ENCODE peak calls at places on chromosomes 13 and 19, in eight cellular contexts. H is ovary; O is breast epithelium; P is stimulated activated CD8-positive, alpha-beta memory T cell treated with anti-CD3 and anti-CD28 coated beads, Interleukin-2, amount 100 ng/mL, for 1 hour; M is Daoy; V is upper lobe of left lung; X is MV-4-11; K is lower lobe of right lung. J is an unnamed sample.

GRCh38 chr19:17549088-17549740 is 6.2 kb upstream of the COLGALT1 start:
- DNase-seq in H (no peak), O (no peak), P (no peak), M (no peak), V (no peak), X (peak; percentile 73), K (no peak), J (no peak)

GRCh38 chr19:33453207-33453736 is 68.3 kb downstream of the PEPD start:
- DNase-seq in H (no peak), O (no peak), P (no peak), M (no peak), V (no peak), X (no peak), K (no peak), J (no peak)

GRCh38 chr19:6516018-6516658 is 14.0 kb upstream of the TUBB4A start:
- DNase-seq in H (peak; percentile 66), O (peak; percentile 78), P (peak; percentile 46), M (peak; percentile 96), V (peak; percentile 99), X (peak; percentile 99), K (peak; percentile 98), J (peak; percentile 92)

GRCh38 chr13:58476176-58476575 is 844.6 kb downstream of the PCDH17 start:
- DNase-seq in H (no peak), O (no peak), P (no peak), M (no peak), V (no peak), X (no peak), K (no peak), J (no peak)

GRCh38 chr13:109974354-109974753 is 188.0 kb upstream of the IRS2 start:
- DNase-seq in H (no peak), O (no peak), P (no peak), M (no peak), V (no peak), X (no peak), K (no peak), J (no peak)

GRCh38 chr13:73972503-73972902 is 161.7 kb downstream of the KLF12 start:
- DNase-seq in H (no peak), O (no peak), P (no peak), M (no peak), V (no peak), X (no peak), K (no peak), J (no peak)

GRCh38 chr13:62110079-62110478 is 694.4 kb upstream of the PCDH20 start:
- DNase-seq in H (no peak), O (no peak), P (no peak), M (no peak), V (no peak), X (no peak), K (no peak), J (no peak)

GRCh38 chr13:97440598-97440997 is 6.6 kb downstream of the RAP2A start:
- DNase-seq in H (no peak), O (no peak), P (no peak), M (no peak), V (no peak), X (no peak), K (no peak), J (no peak)

GRCh38 chr13:102311901-102312300 is 89.9 kb downstream of the FGF14 start:
- DNase-seq in H (no peak), O (no peak), P (no peak), M (no peak), V (no peak), X (no peak), K (no peak), J (no peak)

GRCh38 chr19:39160523-39160861 is 34.9 kb downstream of the PAK4 start:
- DNase-seq in H (peak; percentile 65), O (peak; percentile 94), P (no peak), M (peak; percentile 28), V (no peak), X (peak; percentile 72), K (no peak), J (peak; percentile 24)

GRCh38 chr13:99307648-99308339 is 595 bp upstream of the GPR183 start:
- DNase-seq in H (no peak), O (no peak), P (no peak), M (peak; percentile 73), V (peak; percentile 85), X (peak; percentile 69), K (peak; percentile 58), J (no peak)

J was measured in pancreas.